ENCODE peak calls at places on chromosomes 3 and 15, in eight cellular contexts. One of them, this sample, is unnamed.

GRCh38 chr3:135516143-135516542 is 449.4 kb upstream of the PPP2R3A start:
- DNase-seq in IMR-90: peak
- DNase-seq in fibroblast of lung: no peak
- DNase-seq in stomach: no peak
- DNase-seq in esophagus squamous epithelium: no peak
- DNase-seq in left ventricle myocardium inferior: no peak
- DNase-seq in sigmoid colon: no peak
- DNase-seq in AG10803: peak
- DNase-seq in this sample: no peak

GRCh38 chr3:195411831-195412230 is 31.0 kb downstream of the ACAP2 start:
- DNase-seq in AG10803: peak
- DNase-seq in stomach: no peak
- DNase-seq in IMR-90: peak
- DNase-seq in sigmoid colon: no peak
- DNase-seq in fibroblast of lung: peak
- DNase-seq in left ventricle myocardium inferior: no peak
- DNase-seq in esophagus squamous epithelium: no peak
- DNase-seq in this sample: peak

GRCh38 chr3:49799761-49800160 is at the start of gene CDHR4:
- DNase-seq in IMR-90: peak
- DNase-seq in esophagus squamous epithelium: no peak
- DNase-seq in left ventricle myocardium inferior: no peak
- DNase-seq in fibroblast of lung: peak
- DNase-seq in stomach: no peak
- DNase-seq in AG10803: peak
- DNase-seq in sigmoid colon: no peak
- DNase-seq in this sample: peak

GRCh38 chr3:339346-339745 is 142.8 kb downstream of the CHL1 start:
- DNase-seq in fibroblast of lung: no peak
- DNase-seq in AG10803: no peak
- DNase-seq in esophagus squamous epithelium: no peak
- DNase-seq in IMR-90: no peak
- DNase-seq in left ventricle myocardium inferior: no peak
- DNase-seq in stomach: no peak
- DNase-seq in sigmoid colon: no peak
- DNase-seq in this sample: no peak

GRCh38 chr3:39267631-39268553 is 11.9 kb downstream of the CX3CR1 start:
- DNase-seq in sigmoid colon: no peak
- DNase-seq in stomach: no peak
- DNase-seq in esophagus squamous epithelium: no peak
- DNase-seq in fibroblast of lung: no peak
- DNase-seq in left ventricle myocardium inferior: no peak
- DNase-seq in AG10803: no peak
- DNase-seq in IMR-90: no peak
- DNase-seq in this sample: no peak

GRCh38 chr15:94052711-94053110 is 178.7 kb upstream of the MCTP2 start:
- DNase-seq in left ventricle myocardium inferior: no peak
- DNase-seq in sigmoid colon: no peak
- DNase-seq in stomach: no peak
- DNase-seq in AG10803: no peak
- DNase-seq in IMR-90: no peak
- DNase-seq in fibroblast of lung: no peak
- DNase-seq in esophagus squamous epithelium: no peak
- DNase-seq in this sample: no peak

GRCh38 chr15:61199681-61200080 is 29.4 kb downstream of the RORA start:
- DNase-seq in esophagus squamous epithelium: no peak
- DNase-seq in stomach: no peak
- DNase-seq in AG10803: no peak
- DNase-seq in sigmoid colon: no peak
- DNase-seq in fibroblast of lung: no peak
- DNase-seq in left ventricle myocardium inferior: no peak
- DNase-seq in IMR-90: no peak
- DNase-seq in this sample: no peak

GRCh38 chr3:193114431-193115340 is 126.3 kb upstream of the PLAAT1 start:
- DNase-seq in sigmoid colon: no peak
- DNase-seq in IMR-90: no peak
- DNase-seq in left ventricle myocardium inferior: no peak
- DNase-seq in AG10803: peak
- DNase-seq in esophagus squamous epithelium: no peak
- DNase-seq in stomach: no peak
- DNase-seq in fibroblast of lung: no peak
- DNase-seq in this sample: no peak

GRCh38 chr15:42079401-42079908 is 14.9 kb downstream of the PLA2G4D start:
- DNase-seq in stomach: peak
- DNase-seq in esophagus squamous epithelium: no peak
- DNase-seq in left ventricle myocardium inferior: no peak
- DNase-seq in IMR-90: no peak
- DNase-seq in fibroblast of lung: no peak
- DNase-seq in AG10803: no peak
- DNase-seq in sigmoid colon: peak
- DNase-seq in this sample: no peak

GRCh38 chr3:25426408-25426807 is 1.7 kb upstream of the RARB start:
- DNase-seq in esophagus squamous epithelium: no peak
- DNase-seq in stomach: no peak
- DNase-seq in AG10803: peak
- DNase-seq in fibroblast of lung: no peak
- DNase-seq in sigmoid colon: no peak
- DNase-seq in left ventricle myocardium inferior: no peak
- DNase-seq in IMR-90: no peak
- DNase-seq in this sample: peak

GRCh38 chr3:122014741-122015140 is 7.3 kb downstream of the ILDR1 start:
- DNase-seq in left ventricle myocardium inferior: no peak
- DNase-seq in stomach: no peak
- DNase-seq in IMR-90: no peak
- DNase-seq in sigmoid colon: no peak
- DNase-seq in fibroblast of lung: no peak
- DNase-seq in AG10803: no peak
- DNase-seq in esophagus squamous epithelium: no peak
- DNase-seq in this sample: no peak

GRCh38 chr3:99128740-99129505 is 227.4 kb upstream of the DCBLD2 start:
- DNase-seq in fibroblast of lung: peak
- DNase-seq in IMR-90: peak
- DNase-seq in stomach: no peak
- DNase-seq in left ventricle myocardium inferior: no peak
- DNase-seq in esophagus squamous epithelium: no peak
- DNase-seq in AG10803: peak
- DNase-seq in sigmoid colon: no peak
- DNase-seq in this sample: peak

GRCh38 chr15:93088200-93088980 is 621 bp downstream of the RGMA start:
- DNase-seq in sigmoid colon: peak
- DNase-seq in stomach: no peak
- DNase-seq in esophagus squamous epithelium: no peak
- DNase-seq in left ventricle myocardium inferior: peak
- DNase-seq in fibroblast of lung: peak
- DNase-seq in IMR-90: no peak
- DNase-seq in AG10803: no peak
- DNase-seq in this sample: peak

GRCh38 chr3:171614318-171614967 is 154.2 kb upstream of the TNIK start:
- DNase-seq in fibroblast of lung: peak
- DNase-seq in stomach: no peak
- DNase-seq in IMR-90: peak
- DNase-seq in esophagus squamous epithelium: no peak
- DNase-seq in AG10803: no peak
- DNase-seq in sigmoid colon: no peak
- DNase-seq in left ventricle myocardium inferior: no peak
- DNase-seq in this sample: no peak

GRCh38 chr3:42600111-42600957 is at the start of gene NKTR:
- DNase-seq in left ventricle myocardium inferior: peak
- DNase-seq in AG10803: peak
- DNase-seq in esophagus squamous epithelium: peak
- DNase-seq in sigmoid colon: peak
- DNase-seq in fibroblast of lung: peak
- DNase-seq in IMR-90: peak
- DNase-seq in stomach: peak
- DNase-seq in this sample: peak
- TF ChIP-seq CTCF in left ventricle myocardium inferior: no peak
- TF ChIP-seq CTCF in AG10803: peak
- TF ChIP-seq CTCF in esophagus squamous epithelium: no peak
- TF ChIP-seq CTCF in sigmoid colon: no peak
- TF ChIP-seq CTCF in fibroblast of lung: no peak
- TF ChIP-seq CTCF in IMR-90: no peak
- TF ChIP-seq CTCF in stomach: no peak
- TF ChIP-seq CTCF in this sample: no peak

DNA sequence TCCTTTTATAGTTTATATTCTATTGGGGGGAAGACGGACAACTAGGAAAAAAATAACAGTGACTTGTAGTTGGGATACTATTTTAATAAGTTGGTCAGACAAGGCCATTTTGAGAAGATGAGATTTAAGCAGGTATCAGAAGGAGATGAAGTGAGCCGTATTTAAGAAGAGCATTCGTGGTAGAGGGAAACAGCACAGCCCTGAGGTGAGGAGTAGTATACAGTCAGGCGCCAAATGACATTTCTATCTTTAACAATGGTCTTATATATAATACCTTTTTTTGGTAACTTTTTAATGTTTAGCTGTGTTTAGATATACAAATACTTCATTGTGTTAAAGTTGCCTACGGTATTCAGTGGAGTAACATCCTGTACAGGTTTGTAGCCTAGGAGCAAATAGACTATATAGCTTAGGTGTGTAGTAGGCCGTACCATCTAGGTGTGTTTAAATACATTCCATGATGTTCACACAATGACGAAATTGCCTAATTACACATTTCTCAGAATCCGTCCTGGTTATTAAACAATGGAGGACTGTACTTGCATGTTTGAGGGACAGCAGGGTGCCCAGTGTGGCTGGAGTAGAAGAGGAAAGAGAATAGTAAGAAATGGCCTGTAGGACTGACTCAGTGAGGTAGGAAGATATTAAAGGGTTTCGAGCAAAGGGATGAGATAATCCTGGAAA is 1.6 kb downstream of the NKTR start:
- DNase-seq in fibroblast of lung: peak
- DNase-seq in IMR-90: peak
- DNase-seq in esophagus squamous epithelium: no peak
- DNase-seq in AG10803: no peak
- DNase-seq in sigmoid colon: no peak
- DNase-seq in left ventricle myocardium inferior: no peak
- DNase-seq in stomach: no peak
- DNase-seq in this sample: no peak
- H3K4me3 ChIP-seq in fibroblast of lung: peak
- H3K4me3 ChIP-seq in IMR-90: peak
- H3K4me3 ChIP-seq in esophagus squamous epithelium: peak
- H3K4me3 ChIP-seq in AG10803: peak
- H3K4me3 ChIP-seq in sigmoid colon: peak
- H3K4me3 ChIP-seq in left ventricle myocardium inferior: peak
- H3K4me3 ChIP-seq in stomach: peak
- H3K4me3 ChIP-seq in this sample: peak

GRCh38 chr15:74843445-74843828 is 481 bp upstream of the ULK3 start:
- DNase-seq in sigmoid colon: no peak
- DNase-seq in IMR-90: no peak
- DNase-seq in left ventricle myocardium inferior: no peak
- DNase-seq in stomach: no peak
- DNase-seq in AG10803: no peak
- DNase-seq in esophagus squamous epithelium: no peak
- DNase-seq in fibroblast of lung: no peak
- DNase-seq in this sample: no peak

GRCh38 chr15:74845581-74845980 is 2.6 kb upstream of the ULK3 start:
- DNase-seq in stomach: no peak
- DNase-seq in fibroblast of lung: no peak
- DNase-seq in IMR-90: no peak
- DNase-seq in sigmoid colon: no peak
- DNase-seq in esophagus squamous epithelium: no peak
- DNase-seq in AG10803: no peak
- DNase-seq in left ventricle myocardium inferior: no peak
- DNase-seq in this sample: no peak

GRCh38 chr15:74843891-74844299 is 939 bp upstream of the ULK3 start:
- DNase-seq in sigmoid colon: no peak
- DNase-seq in stomach: no peak
- DNase-seq in fibroblast of lung: no peak
- DNase-seq in AG10803: no peak
- DNase-seq in esophagus squamous epithelium: no peak
- DNase-seq in IMR-90: no peak
- DNase-seq in left ventricle myocardium inferior: no peak
- DNase-seq in this sample: no peak

GRCh38 chr15:74845208-74845568 is 2.2 kb upstream of the ULK3 start:
- DNase-seq in left ventricle myocardium inferior: no peak
- DNase-seq in sigmoid colon: no peak
- DNase-seq in esophagus squamous epithelium: no peak
- DNase-seq in AG10803: no peak
- DNase-seq in IMR-90: no peak
- DNase-seq in fibroblast of lung: no peak
- DNase-seq in stomach: no peak
- DNase-seq in this sample: no peak

DNA sequence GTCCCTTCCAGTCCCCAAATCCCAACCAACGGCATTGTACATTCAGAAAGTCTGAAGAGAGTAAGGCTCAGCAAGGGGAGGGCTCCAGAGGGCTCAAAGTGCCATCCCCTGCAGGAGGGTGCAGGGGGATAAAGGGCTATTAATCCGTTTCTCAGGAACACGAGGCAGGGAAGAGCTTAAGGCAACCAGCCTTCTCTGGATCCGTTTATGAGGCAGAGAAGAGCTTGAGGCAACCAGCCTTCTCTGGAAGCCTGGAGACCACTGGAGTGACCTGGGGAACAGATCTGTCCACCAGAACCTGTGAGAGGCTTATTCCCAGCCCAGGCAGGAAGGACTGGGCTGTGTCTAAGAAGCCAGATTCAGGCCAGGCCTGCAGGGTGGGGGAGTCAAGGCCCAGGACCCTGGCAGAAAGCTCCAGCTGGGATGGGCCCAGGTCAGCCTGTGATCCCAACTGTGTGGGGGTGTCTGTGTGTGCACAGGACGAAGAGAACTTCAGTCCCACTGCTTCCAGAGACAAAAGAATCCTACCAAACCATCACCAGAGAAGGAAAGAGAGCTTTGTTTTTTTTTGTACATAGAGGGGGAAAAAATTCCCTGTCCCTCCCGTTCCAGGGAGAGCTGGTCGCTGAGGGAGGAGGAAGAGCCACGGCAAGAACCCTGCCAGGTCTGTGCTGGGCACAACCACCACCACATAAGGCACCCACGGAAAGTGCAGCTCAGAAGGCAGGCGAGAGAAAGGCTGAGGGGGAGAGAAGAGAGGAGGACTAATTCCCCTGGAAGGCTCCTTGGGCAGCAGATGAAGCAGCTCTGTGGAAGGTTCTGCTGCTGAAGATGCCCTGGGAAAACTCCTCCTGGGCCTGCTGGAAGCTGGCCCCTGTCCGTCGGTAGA is 1.6 kb upstream of the ULK3 start:
- DNase-seq in sigmoid colon: no peak
- DNase-seq in AG10803: no peak
- DNase-seq in esophagus squamous epithelium: no peak
- DNase-seq in fibroblast of lung: no peak
- DNase-seq in IMR-90: no peak
- DNase-seq in stomach: no peak
- DNase-seq in left ventricle myocardium inferior: no peak
- DNase-seq in this sample: no peak
- TF ChIP-seq CTCF in sigmoid colon: no peak
- TF ChIP-seq CTCF in AG10803: no peak
- TF ChIP-seq CTCF in esophagus squamous epithelium: no peak
- TF ChIP-seq CTCF in fibroblast of lung: no peak
- TF ChIP-seq CTCF in IMR-90: no peak
- TF ChIP-seq CTCF in stomach: no peak
- TF ChIP-seq CTCF in left ventricle myocardium inferior: no peak
- TF ChIP-seq CTCF in this sample: no peak

DNA sequence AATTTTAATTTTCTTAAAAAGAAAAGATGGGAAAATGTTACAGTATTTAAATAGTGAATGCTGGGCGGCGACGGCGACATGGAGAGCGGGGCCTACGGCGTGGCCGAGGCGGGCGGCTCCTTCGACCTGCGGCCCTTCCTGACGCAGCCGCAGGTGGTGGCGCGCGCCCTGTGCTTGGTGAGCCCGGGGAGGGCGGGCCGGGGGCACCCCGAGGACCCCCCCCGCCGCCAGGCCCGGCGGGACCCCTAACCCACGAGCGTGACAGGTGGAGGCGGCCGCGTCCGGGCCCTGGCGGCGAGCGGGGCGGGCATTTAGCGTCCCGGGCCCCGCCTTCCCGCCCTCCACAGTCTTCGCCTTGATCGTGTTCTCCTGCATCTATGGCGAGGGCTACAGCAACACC is 38.4 kb upstream of the GOLGA8J start:
- DNase-seq in left ventricle myocardium inferior: no peak
- DNase-seq in stomach: no peak
- DNase-seq in AG10803: no peak
- DNase-seq in esophagus squamous epithelium: no peak
- DNase-seq in fibroblast of lung: no peak
- DNase-seq in sigmoid colon: no peak
- DNase-seq in IMR-90: no peak
- DNase-seq in this sample: no peak
- H3K4me3 ChIP-seq in left ventricle myocardium inferior: no peak
- H3K4me3 ChIP-seq in stomach: no peak
- H3K4me3 ChIP-seq in AG10803: no peak
- H3K4me3 ChIP-seq in esophagus squamous epithelium: no peak
- H3K4me3 ChIP-seq in fibroblast of lung: no peak
- H3K4me3 ChIP-seq in sigmoid colon: no peak
- H3K4me3 ChIP-seq in IMR-90: no peak
- H3K4me3 ChIP-seq in this sample: no peak